ENCODE peak calls at places on chromosomes 4 and X, in seven cellular contexts. One of them, this sample, is unnamed.

GRCh38 chrX:94914235-94914634 is 1240.2 kb downstream of the FAM133A start:
- DNase-seq in left cardiac atrium: no peak
- DNase-seq in upper lobe of right lung: no peak
- DNase-seq in OCI-LY7: no peak
- DNase-seq in activated T-cell treated with anti-CD3 and anti-CD28 coated beads, Interleukin-2, amount 50 U/mL, for 1 hour: no peak
- DNase-seq in activated T-helper 1 cell treated with anti-CD3 and anti-CD28 coated beads, Interleukin-2, amount 50 U/mL, for 16 hours: no peak
- DNase-seq in hippocampal formation: no peak
- DNase-seq in this sample: no peak

GRCh38 chr4:156521631-156522030 is 450.0 kb downstream of the PDGFC start:
- DNase-seq in hippocampal formation: no peak
- DNase-seq in activated T-helper 1 cell treated with anti-CD3 and anti-CD28 coated beads, Interleukin-2, amount 50 U/mL, for 16 hours: no peak
- DNase-seq in OCI-LY7: no peak
- DNase-seq in left cardiac atrium: no peak
- DNase-seq in upper lobe of right lung: no peak
- DNase-seq in activated T-cell treated with anti-CD3 and anti-CD28 coated beads, Interleukin-2, amount 50 U/mL, for 1 hour: no peak
- DNase-seq in this sample: no peak

GRCh38 chr4:56148428-56148827 is 199.7 kb downstream of the CEP135 start:
- DNase-seq in OCI-LY7: no peak
- DNase-seq in activated T-cell treated with anti-CD3 and anti-CD28 coated beads, Interleukin-2, amount 50 U/mL, for 1 hour: no peak
- DNase-seq in hippocampal formation: no peak
- DNase-seq in activated T-helper 1 cell treated with anti-CD3 and anti-CD28 coated beads, Interleukin-2, amount 50 U/mL, for 16 hours: no peak
- DNase-seq in upper lobe of right lung: no peak
- DNase-seq in left cardiac atrium: no peak
- DNase-seq in this sample: no peak

GRCh38 chrX:78652971-78653822 is 5.9 kb downstream of the RTL3 start:
- DNase-seq in upper lobe of right lung: no peak
- DNase-seq in activated T-cell treated with anti-CD3 and anti-CD28 coated beads, Interleukin-2, amount 50 U/mL, for 1 hour: no peak
- DNase-seq in left cardiac atrium: no peak
- DNase-seq in hippocampal formation: no peak
- DNase-seq in activated T-helper 1 cell treated with anti-CD3 and anti-CD28 coated beads, Interleukin-2, amount 50 U/mL, for 16 hours: no peak
- DNase-seq in OCI-LY7: no peak
- DNase-seq in this sample: no peak

GRCh38 chr4:84238247-84239090 is 260.6 kb downstream of the NKX6-1 start:
- DNase-seq in activated T-cell treated with anti-CD3 and anti-CD28 coated beads, Interleukin-2, amount 50 U/mL, for 1 hour: no peak
- DNase-seq in OCI-LY7: no peak
- DNase-seq in activated T-helper 1 cell treated with anti-CD3 and anti-CD28 coated beads, Interleukin-2, amount 50 U/mL, for 16 hours: no peak
- DNase-seq in hippocampal formation: no peak
- DNase-seq in left cardiac atrium: no peak
- DNase-seq in upper lobe of right lung: no peak
- DNase-seq in this sample: no peak

GRCh38 chr4:187006189-187006618 is 282.5 kb upstream of the FAT1 start:
- DNase-seq in OCI-LY7: no peak
- DNase-seq in left cardiac atrium: no peak
- DNase-seq in activated T-cell treated with anti-CD3 and anti-CD28 coated beads, Interleukin-2, amount 50 U/mL, for 1 hour: no peak
- DNase-seq in activated T-helper 1 cell treated with anti-CD3 and anti-CD28 coated beads, Interleukin-2, amount 50 U/mL, for 16 hours: no peak
- DNase-seq in upper lobe of right lung: no peak
- DNase-seq in hippocampal formation: no peak
- DNase-seq in this sample: no peak

GRCh38 chr4:52853351-52853750 is 8.8 kb upstream of the RASL11B start:
- DNase-seq in hippocampal formation: no peak
- DNase-seq in upper lobe of right lung: no peak
- DNase-seq in OCI-LY7: no peak
- DNase-seq in activated T-cell treated with anti-CD3 and anti-CD28 coated beads, Interleukin-2, amount 50 U/mL, for 1 hour: no peak
- DNase-seq in activated T-helper 1 cell treated with anti-CD3 and anti-CD28 coated beads, Interleukin-2, amount 50 U/mL, for 16 hours: no peak
- DNase-seq in left cardiac atrium: no peak
- DNase-seq in this sample: no peak

GRCh38 chr4:189377576-189377975 is 563.1 kb upstream of the FRG1 start:
- DNase-seq in activated T-helper 1 cell treated with anti-CD3 and anti-CD28 coated beads, Interleukin-2, amount 50 U/mL, for 16 hours: no peak
- DNase-seq in hippocampal formation: no peak
- DNase-seq in activated T-cell treated with anti-CD3 and anti-CD28 coated beads, Interleukin-2, amount 50 U/mL, for 1 hour: no peak
- DNase-seq in upper lobe of right lung: no peak
- DNase-seq in OCI-LY7: no peak
- DNase-seq in left cardiac atrium: no peak
- DNase-seq in this sample: no peak

GRCh38 chrX:146481735-146482134 is 327.8 kb upstream of the CXorf51B start:
- DNase-seq in hippocampal formation: no peak
- DNase-seq in left cardiac atrium: no peak
- DNase-seq in upper lobe of right lung: no peak
- DNase-seq in OCI-LY7: no peak
- DNase-seq in activated T-cell treated with anti-CD3 and anti-CD28 coated beads, Interleukin-2, amount 50 U/mL, for 1 hour: no peak
- DNase-seq in activated T-helper 1 cell treated with anti-CD3 and anti-CD28 coated beads, Interleukin-2, amount 50 U/mL, for 16 hours: no peak
- DNase-seq in this sample: no peak

GRCh38 chr4:26525136-26525535 is 34.9 kb upstream of the CCKAR start:
- DNase-seq in OCI-LY7: no peak
- DNase-seq in hippocampal formation: no peak
- DNase-seq in upper lobe of right lung: no peak
- DNase-seq in left cardiac atrium: no peak
- DNase-seq in activated T-cell treated with anti-CD3 and anti-CD28 coated beads, Interleukin-2, amount 50 U/mL, for 1 hour: no peak
- DNase-seq in activated T-helper 1 cell treated with anti-CD3 and anti-CD28 coated beads, Interleukin-2, amount 50 U/mL, for 16 hours: no peak
- DNase-seq in this sample: no peak

GRCh38 chr4:74311696-74312313 is 3.5 kb downstream of the EPGN start:
- DNase-seq in activated T-helper 1 cell treated with anti-CD3 and anti-CD28 coated beads, Interleukin-2, amount 50 U/mL, for 16 hours: no peak
- DNase-seq in activated T-cell treated with anti-CD3 and anti-CD28 coated beads, Interleukin-2, amount 50 U/mL, for 1 hour: no peak
- DNase-seq in upper lobe of right lung: no peak
- DNase-seq in OCI-LY7: peak
- DNase-seq in hippocampal formation: no peak
- DNase-seq in left cardiac atrium: no peak
- DNase-seq in this sample: no peak

GRCh38 chr4:1470393-1470670 is 64.1 kb upstream of the NKX1-1 start:
- DNase-seq in hippocampal formation: no peak
- DNase-seq in activated T-cell treated with anti-CD3 and anti-CD28 coated beads, Interleukin-2, amount 50 U/mL, for 1 hour: no peak
- DNase-seq in OCI-LY7: no peak
- DNase-seq in left cardiac atrium: peak
- DNase-seq in upper lobe of right lung: no peak
- DNase-seq in activated T-helper 1 cell treated with anti-CD3 and anti-CD28 coated beads, Interleukin-2, amount 50 U/mL, for 16 hours: no peak
- DNase-seq in this sample: no peak

GRCh38 chr4:95929448-95930064 is 89.7 kb downstream of the PDHA2 start:
- DNase-seq in upper lobe of right lung: no peak
- DNase-seq in OCI-LY7: peak
- DNase-seq in activated T-cell treated with anti-CD3 and anti-CD28 coated beads, Interleukin-2, amount 50 U/mL, for 1 hour: no peak
- DNase-seq in left cardiac atrium: no peak
- DNase-seq in hippocampal formation: no peak
- DNase-seq in activated T-helper 1 cell treated with anti-CD3 and anti-CD28 coated beads, Interleukin-2, amount 50 U/mL, for 16 hours: no peak
- DNase-seq in this sample: no peak

GRCh38 chr4:26839534-26839951 is 21.1 kb upstream of the STIM2 start:
- DNase-seq in activated T-cell treated with anti-CD3 and anti-CD28 coated beads, Interleukin-2, amount 50 U/mL, for 1 hour: no peak
- DNase-seq in left cardiac atrium: no peak
- DNase-seq in upper lobe of right lung: no peak
- DNase-seq in OCI-LY7: no peak
- DNase-seq in activated T-helper 1 cell treated with anti-CD3 and anti-CD28 coated beads, Interleukin-2, amount 50 U/mL, for 16 hours: no peak
- DNase-seq in hippocampal formation: no peak
- DNase-seq in this sample: no peak

GRCh38 chr4:115537387-115537786 is 424.0 kb upstream of the NDST4 start:
- DNase-seq in left cardiac atrium: no peak
- DNase-seq in activated T-helper 1 cell treated with anti-CD3 and anti-CD28 coated beads, Interleukin-2, amount 50 U/mL, for 16 hours: no peak
- DNase-seq in OCI-LY7: peak
- DNase-seq in upper lobe of right lung: no peak
- DNase-seq in hippocampal formation: no peak
- DNase-seq in activated T-cell treated with anti-CD3 and anti-CD28 coated beads, Interleukin-2, amount 50 U/mL, for 1 hour: no peak
- DNase-seq in this sample: no peak

GRCh38 chr4:108651068-108651794 is 832 bp downstream of the OSTC start:
- DNase-seq in activated T-cell treated with anti-CD3 and anti-CD28 coated beads, Interleukin-2, amount 50 U/mL, for 1 hour: no peak
- DNase-seq in left cardiac atrium: no peak
- DNase-seq in upper lobe of right lung: no peak
- DNase-seq in OCI-LY7: peak
- DNase-seq in activated T-helper 1 cell treated with anti-CD3 and anti-CD28 coated beads, Interleukin-2, amount 50 U/mL, for 16 hours: no peak
- DNase-seq in hippocampal formation: no peak
- DNase-seq in this sample: no peak